ENCODE peak calls at places on chromosomes 3 and 15, in five cellular contexts. G is HepG2, I is H1, O is K562, Z is SK-N-SH. F is an unnamed sample.
A peak's percentile ranks its signal among the peaks of the same experiment; 100 is the strongest.

GRCh38 chr3:50260942-50261441 is 8.0 kb upstream of the SEMA3B start:
- DNase-seq in O (no peak), I (no peak), G (no peak), Z (no peak), F (no peak)

GRCh38 chr3:142484912-142485435 is 37.1 kb upstream of the XRN1 start:
- DNase-seq in Z (no peak), O (no peak), I (no peak), G (no peak), F (no peak)

GRCh38 chr3:71219744-71220638 is 363.5 kb downstream of the FOXP1 start:
- DNase-seq in G (peak; percentile 29), O (no peak), I (no peak), Z (no peak), F (no peak)

GRCh38 chr3:20696393-20697045 is 510.5 kb upstream of the SGO1 start:
- DNase-seq in Z (no peak), G (no peak), O (no peak), I (no peak), F (no peak)

GRCh38 chr3:59469948-59470723 is 420.3 kb upstream of the CFAP20DC start:
- DNase-seq in G (no peak), O (no peak), I (no peak), Z (no peak), F (no peak)

GRCh38 chr15:68626739-68627138 is 47.9 kb downstream of the CORO2B start:
- DNase-seq in I (no peak), G (no peak), O (no peak), Z (no peak), F (no peak)

GRCh38 chr3:42804831-42805821 is 836 bp upstream of the HIGD1A start:
- DNase-seq in O (peak; percentile 31), Z (peak; percentile 21), I (peak; percentile 50), G (peak; percentile 82), F (no peak)

GRCh38 chr15:67799801-67800205 is 25.5 kb upstream of the SKOR1 start:
- DNase-seq in G (no peak), O (peak; percentile 65), Z (peak; percentile 45), I (no peak), F (no peak)

GRCh38 chr15:89999676-90000174 is 1.4 kb upstream of the ZNF710 start:
- DNase-seq in I (no peak), G (no peak), Z (no peak), O (peak; percentile 22), F (no peak)

GRCh38 chr3:64030741-64031140 is 7.4 kb upstream of the PSMD6 start:
- DNase-seq in O (peak; percentile 69), Z (peak; percentile 69), I (peak; percentile 89), G (peak; percentile 49), F (peak; percentile 41)

GRCh38 chr3:171462224-171462623 is 2.0 kb upstream of the TNIK start:
- DNase-seq in I (no peak), O (no peak), G (no peak), Z (no peak), F (no peak)

GRCh38 chr3:195003006-195003892 is 267.7 kb downstream of the XXYLT1 start:
- DNase-seq in O (no peak), Z (no peak), G (no peak), I (peak; percentile 34), F (no peak)

GRCh38 chr15:41256577-41257038 is 25.5 kb downstream of the CHP1 start:
- DNase-seq in Z (no peak), I (no peak), G (peak; percentile 78), O (no peak), F (no peak)

GRCh38 chr15:49876401-49877038 is 242.5 kb downstream of the ATP8B4 start:
- DNase-seq in O (peak; percentile 8), Z (no peak), I (peak; percentile 49), G (no peak), F (no peak)

GRCh38 chr3:164465172-164465571 is 613.1 kb downstream of the SI start:
- DNase-seq in Z (no peak), O (no peak), I (no peak), G (no peak), F (no peak)

GRCh38 chr3:105365536-105366301 is 990 bp upstream of the ALCAM start:
- DNase-seq in G (no peak), O (no peak), Z (peak; percentile 40), I (no peak), F (no peak)

GRCh38 chr15:88043396-88043795 is 213.1 kb downstream of the NTRK3 start:
- DNase-seq in I (no peak), Z (no peak), G (no peak), O (no peak), F (no peak)

GRCh38 chr3:194730369-194730768 is 44.7 kb downstream of the FAM43A start:
- DNase-seq in O (no peak), I (no peak), G (no peak), Z (no peak), F (no peak)

GRCh38 chr3:46269556-46269955 is 27.3 kb downstream of the CCR3 start:
- DNase-seq in O (no peak), I (no peak), Z (no peak), G (no peak), F (no peak)

GRCh38 chr15:57048930-57049550 is 130.6 kb downstream of the TCF12 start:
- DNase-seq in G (no peak), O (no peak), I (no peak), Z (no peak), F (no peak)

GRCh38 chr3:95775486-95776094 is 1038.8 kb upstream of the EPHA6 start:
- DNase-seq in O (no peak), I (no peak), G (no peak), Z (no peak), F (no peak)

GRCh38 chr3:78353231-78353630 is 1313.3 kb downstream of the ROBO2 start:
- DNase-seq in I (no peak), G (no peak), Z (no peak), O (no peak), F (no peak)

GRCh38 chr3:39189648-39190269 is 2.6 kb downstream of the XIRP1 start:
- DNase-seq in I (peak; percentile 73), G (peak; percentile 52), O (peak; percentile 81), Z (peak; percentile 79), F (peak; percentile 35)

GRCh38 chr3:197957775-197958103 is 2.3 kb upstream of the LMLN start:
- DNase-seq in Z (no peak), G (no peak), I (no peak), O (no peak), F (no peak)

GRCh38 chr3:99471353-99472323 is 166.8 kb upstream of the COL8A1 start:
- DNase-seq in Z (no peak), G (no peak), O (no peak), I (no peak), F (no peak)
- TF ChIP-seq POLR2AphosphoS5 in Z (no peak), G (no peak), O (no peak), I (no peak), F (no peak)

GRCh38 chr3:119637679-119638525 is 22.5 kb downstream of the POPDC2 start:
- DNase-seq in Z (peak; percentile 45), G (no peak), O (no peak), I (no peak), F (peak; percentile 82)
- TF ChIP-seq RFX5 in Z (peak; percentile 10), G (no peak), O (no peak), I (no peak), F (no peak)

GRCh38 chr15:65530318-65531111 is at the start of gene HACD3:
- DNase-seq in I (peak; percentile 96), G (peak; percentile 73), Z (peak; percentile 99), O (peak; percentile 98), F (peak; percentile 21)

GRCh38 chr15:65535192-65535591 is 4.9 kb downstream of the HACD3 start:
- DNase-seq in Z (no peak), I (no peak), G (no peak), O (no peak), F (no peak)

GRCh38 chr15:65529754-65530317 is 427 bp upstream of the HACD3 start:
- DNase-seq in I (no peak), G (no peak), O (no peak), Z (no peak), F (no peak)

GRCh38 chr15:65533057-65533752 is 2.9 kb downstream of the HACD3 start:
- DNase-seq in O (peak; percentile 29), I (no peak), G (no peak), Z (no peak), F (no peak)

DNA sequence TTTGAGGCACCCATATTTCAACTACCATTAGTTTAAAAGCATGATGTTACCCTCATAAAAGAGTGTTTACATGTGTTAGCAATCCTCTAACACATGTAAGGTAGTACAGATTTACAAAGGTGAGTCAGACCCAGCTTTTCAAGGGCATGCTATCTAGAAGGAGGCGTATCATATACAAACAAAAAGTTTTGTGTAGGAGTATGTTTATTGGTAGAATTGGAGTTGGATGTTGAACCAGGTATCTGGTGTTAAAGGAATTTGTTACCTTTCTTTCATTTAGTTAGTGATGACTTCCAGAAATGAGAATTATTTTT is 2.4 kb downstream of the HACD3 start:
- DNase-seq in I (no peak), G (peak; percentile 79), Z (no peak), O (no peak), F (no peak)
- TF ChIP-seq POLR2AphosphoS5 in I (no peak), G (no peak), Z (no peak), O (no peak), F (no peak)

GRCh38 chr3:127786358-127787070 is 35.8 kb downstream of the MGLL start:
- DNase-seq in I (no peak), O (no peak), G (no peak), Z (peak; percentile 89), F (no peak)
- TF ChIP-seq RFX5 in I (no peak), O (no peak), G (no peak), Z (no peak), F (no peak)

GRCh38 chr15:101445562-101446526 is 43.7 kb downstream of the PCSK6 start:
- DNase-seq in Z (no peak), O (peak; percentile 27), G (peak; percentile 87), I (no peak), F (no peak)
- TF ChIP-seq POLR2AphosphoS5 in Z (no peak), O (no peak), G (peak; percentile 35), I (no peak), F (no peak)

DNA sequence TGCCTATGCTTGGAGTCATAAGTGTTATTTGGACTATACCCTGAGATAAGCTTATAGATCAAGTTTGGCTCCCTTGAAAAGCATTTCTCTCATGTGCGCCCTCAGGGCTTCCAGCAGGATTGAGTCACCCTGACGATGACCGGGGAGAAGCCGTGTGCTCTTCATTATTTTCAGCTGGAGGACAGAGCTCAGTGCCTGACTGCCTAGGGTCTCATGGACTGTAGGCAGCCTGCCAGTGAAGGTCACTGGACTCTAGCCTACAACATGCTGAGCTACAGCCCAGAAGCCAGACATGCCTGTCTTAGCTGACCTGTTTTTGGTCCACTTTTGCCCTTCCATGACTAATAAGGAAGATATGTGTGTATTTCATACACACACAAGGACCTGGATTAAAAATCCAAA is 31.6 kb upstream of the NUDT16 start:
- DNase-seq in I (no peak), G (no peak), Z (peak; percentile 54), O (no peak), F (no peak)
- TF ChIP-seq RFX5 in I (no peak), G (no peak), Z (no peak), O (no peak), F (no peak)

GRCh38 chr3:11716576-11717250 is 73.0 kb upstream of the VGLL4 start:
- DNase-seq in Z (no peak), O (no peak), G (no peak), I (no peak), F (no peak)
- TF ChIP-seq POLR2AphosphoS5 in Z (no peak), O (no peak), G (no peak), I (no peak), F (no peak)

F was measured in GM12878.